ENCODE peak calls at places on chromosomes 7 and 10, in six cellular contexts. G is tibial artery, A is fibroblast of the aortic adventitia, W is PC-3, Y is uterus, C is lower lobe of right lung. J is an unnamed sample.
A peak's percentile ranks its signal among the peaks of the same experiment; 100 is the strongest.

GRCh38 chr7:2849941-2850766 is 6.0 kb upstream of the GNA12 start:
- DNase-seq in G (no peak), A (no peak), W (no peak), Y (no peak), C (no peak), J (no peak)

GRCh38 chr7:116097365-116098009 is 66.9 kb upstream of the TFEC start:
- DNase-seq in G (no peak), A (peak; percentile 73), W (peak; percentile 89), Y (no peak), C (no peak), J (no peak)

GRCh38 chr7:103660455-103661371 is 214.7 kb upstream of the SLC26A5 start:
- DNase-seq in G (no peak), A (no peak), W (peak; percentile 83), Y (no peak), C (no peak), J (no peak)

GRCh38 chr7:17134786-17135185 is 163.7 kb upstream of the AHR start:
- DNase-seq in G (no peak), A (no peak), W (no peak), Y (no peak), C (no peak), J (no peak)

GRCh38 chr7:37738338-37738737 is 54.8 kb downstream of the GPR141 start:
- DNase-seq in G (no peak), A (no peak), W (no peak), Y (no peak), C (no peak), J (no peak)

GRCh38 chr10:125107972-125108580 is 52.3 kb downstream of the CTBP2 start:
- DNase-seq in G (no peak), A (no peak), W (no peak), Y (no peak), C (no peak), J (no peak)

GRCh38 chr10:130127612-130128607 is 8.3 kb upstream of the GLRX3 start:
- DNase-seq in G (no peak), A (peak; percentile 76), W (peak; percentile 72), Y (peak; percentile 46), C (no peak), J (peak; percentile 93)

GRCh38 chr10:122911889-122912484 is 1.6 kb downstream of the FAM24A start:
- DNase-seq in G (no peak), A (peak; percentile 53), W (peak; percentile 65), Y (no peak), C (peak; percentile 45), J (peak; percentile 73)

GRCh38 chr10:132386419-132386831 is 10.6 kb upstream of the PWWP2B start:
- DNase-seq in G (peak; percentile 65), A (no peak), W (no peak), Y (peak; percentile 13), C (peak; percentile 40), J (peak; percentile 46)

GRCh38 chr7:154698726-154699291 is 304.1 kb downstream of the PAXIP1 start:
- DNase-seq in G (no peak), A (no peak), W (no peak), Y (no peak), C (no peak), J (peak; percentile 91)

GRCh38 chr7:27179030-27179429 is 4.9 kb upstream of the HOXA10 start:
- DNase-seq in G (peak; percentile 64), A (no peak), W (no peak), Y (peak; percentile 16), C (no peak), J (peak; percentile 57)

GRCh38 chr7:17298102-17298839 is at the start of gene AHR:
- DNase-seq in G (peak; percentile 96), A (peak; percentile 96), W (peak; percentile 89), Y (peak; percentile 85), C (peak; percentile 97), J (peak; percentile 92)

GRCh38 chr7:34900891-34901493 is 136.3 kb downstream of the DPY19L1 start:
- DNase-seq in G (no peak), A (peak; percentile 2), W (no peak), Y (no peak), C (no peak), J (peak; percentile 62)

GRCh38 chr7:30969604-30969970 is 5.8 kb downstream of the GHRHR start:
- DNase-seq in G (no peak), A (no peak), W (no peak), Y (no peak), C (no peak), J (no peak)

GRCh38 chr7:55185321-55185802 is 166.5 kb downstream of the EGFR start:
- DNase-seq in G (no peak), A (peak; percentile 48), W (peak; percentile 43), Y (no peak), C (no peak), J (no peak)

GRCh38 chr10:131500892-131501291 is 189.4 kb upstream of the TCERG1L start:
- DNase-seq in G (no peak), A (no peak), W (no peak), Y (no peak), C (no peak), J (no peak)

GRCh38 chr7:29265208-29265923 is 70.8 kb downstream of the CHN2 start:
- DNase-seq in G (no peak), A (peak; percentile 87), W (peak; percentile 75), Y (no peak), C (no peak), J (peak; percentile 26)

DNA sequence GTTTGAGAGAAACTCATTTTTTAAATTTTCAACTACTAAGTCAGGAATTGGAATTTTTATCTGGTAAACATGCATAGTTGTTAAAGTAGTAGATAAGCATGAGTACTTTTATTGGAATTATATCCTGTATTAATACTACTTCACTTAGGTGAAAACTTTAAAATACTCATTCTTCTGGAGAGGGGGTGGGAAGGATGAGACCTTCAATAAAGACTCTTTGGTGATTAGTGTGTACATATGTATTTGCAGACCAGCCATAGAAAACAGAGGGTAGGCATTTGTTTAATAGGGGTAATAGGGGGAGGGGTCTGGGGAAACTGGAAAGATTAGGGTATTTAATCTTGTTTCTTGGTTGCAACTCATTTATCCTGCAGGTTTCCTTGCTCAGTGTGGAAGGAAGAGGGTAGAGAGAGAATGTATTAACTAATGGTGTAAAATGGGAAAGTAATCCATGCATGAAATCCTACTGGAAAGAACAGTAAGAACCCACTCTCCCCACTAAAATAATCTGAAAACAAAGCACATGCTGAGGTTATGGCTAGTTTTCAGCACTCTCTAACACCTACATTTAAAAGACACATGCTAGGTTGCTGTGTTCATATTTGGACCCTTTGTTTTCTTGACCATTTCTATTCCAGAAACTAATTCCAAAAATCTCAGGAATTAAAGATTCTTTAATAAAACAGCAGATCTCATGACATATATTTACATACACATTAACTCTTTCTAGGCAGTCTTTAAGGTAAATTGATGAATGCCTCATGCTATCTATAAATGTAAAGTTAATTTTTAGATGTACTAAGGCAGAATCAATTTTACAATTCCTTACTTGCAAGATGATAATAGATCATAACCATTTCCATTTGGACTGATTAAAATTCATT is 6.2 kb upstream of the IGF2BP3 start:
- DNase-seq in G (no peak), A (no peak), W (no peak), Y (no peak), C (no peak), J (no peak)
- H3K4me3 ChIP-seq in G (no peak overlapping the region), A (no peak overlapping the region), W (no peak overlapping the region), Y (no peak overlapping the region), C (no peak overlapping the region), J (peak overlapping the region; percentile 1)

DNA sequence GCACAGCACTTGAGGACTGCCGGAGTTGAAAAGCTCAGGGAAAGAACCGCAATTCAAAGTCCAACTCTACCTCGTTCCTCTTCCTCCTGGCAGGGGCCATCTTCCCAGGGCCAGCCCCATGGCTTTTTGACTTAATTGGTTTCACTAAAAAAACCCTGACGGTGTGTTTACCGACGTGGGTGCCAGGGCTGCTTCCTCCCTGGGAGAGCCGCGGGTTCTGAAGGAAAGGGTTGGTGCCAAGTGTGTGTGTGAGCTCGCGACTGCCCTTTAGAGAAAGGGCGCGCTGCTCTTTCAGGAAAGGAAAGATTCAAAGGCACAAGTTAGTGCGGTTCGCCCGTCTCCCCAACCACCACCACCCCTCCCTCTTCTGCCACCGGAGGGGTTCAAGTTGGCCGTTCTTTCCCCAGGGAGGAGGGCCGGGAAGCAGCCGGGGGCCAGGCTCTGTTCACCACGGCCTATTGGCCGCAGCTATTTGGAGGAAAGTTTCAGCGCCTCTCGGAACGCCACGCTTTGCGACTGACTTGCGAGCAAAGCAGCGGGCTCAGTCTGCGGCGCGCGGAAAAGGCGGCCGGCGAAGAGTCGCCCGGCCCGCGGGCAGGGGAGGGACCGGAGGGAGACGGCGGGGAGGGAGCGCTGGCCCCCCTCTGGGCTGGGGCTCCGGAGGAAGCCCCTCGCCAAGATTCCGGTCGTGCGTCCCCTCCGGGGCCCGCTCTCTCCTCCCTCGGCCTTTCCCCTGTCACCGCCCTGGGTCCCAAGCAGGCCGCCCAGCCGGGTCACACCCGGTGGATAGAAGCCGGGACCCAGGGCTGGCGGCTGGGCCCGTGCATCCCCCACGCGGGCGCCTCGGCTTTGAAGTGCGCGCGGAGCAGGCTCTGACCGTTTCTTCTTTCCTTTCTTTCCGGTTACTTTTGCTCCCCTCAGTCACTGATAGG is 165.8 kb upstream of the PPP1R3A start:
- DNase-seq in G (no peak), A (peak; percentile 42), W (no peak), Y (peak; percentile 44), C (peak; percentile 60), J (peak; percentile 78)
- H3K4me3 ChIP-seq in G (peak overlapping the region; percentile 69), A (peak overlapping the region; percentile 33), W (no peak overlapping the region), Y (peak overlapping the region; percentile 71), C (peak overlapping the region; percentile 58), J (peak overlapping the region; percentile 62)

GRCh38 chr10:103231047-103231551 is 14.6 kb upstream of the RPEL1 start:
- DNase-seq in G (no peak), A (peak; percentile 98), W (peak; percentile 94), Y (no peak), C (no peak), J (peak; percentile 48)
- H3K4me3 ChIP-seq in G (no peak overlapping the region), A (peak overlapping the region; percentile 13), W (peak overlapping the region; percentile 22), Y (no peak overlapping the region), C (no peak overlapping the region), J (no peak overlapping the region)

GRCh38 chr10:124042656-124043309 is 50.6 kb downstream of the CHST15 start:
- DNase-seq in G (no peak), A (no peak), W (no peak), Y (no peak), C (no peak), J (no peak)

GRCh38 chr10:124045245-124045644 is 48.2 kb downstream of the CHST15 start:
- DNase-seq in G (no peak), A (no peak), W (no peak), Y (no peak), C (no peak), J (no peak)

GRCh38 chr10:124044143-124044862 is 49.1 kb downstream of the CHST15 start:
- DNase-seq in G (no peak), A (no peak), W (no peak), Y (no peak), C (no peak), J (no peak)

GRCh38 chr10:124041684-124042445 is 51.5 kb downstream of the CHST15 start:
- DNase-seq in G (no peak), A (peak; percentile 16), W (no peak), Y (no peak), C (no peak), J (no peak)

DNA sequence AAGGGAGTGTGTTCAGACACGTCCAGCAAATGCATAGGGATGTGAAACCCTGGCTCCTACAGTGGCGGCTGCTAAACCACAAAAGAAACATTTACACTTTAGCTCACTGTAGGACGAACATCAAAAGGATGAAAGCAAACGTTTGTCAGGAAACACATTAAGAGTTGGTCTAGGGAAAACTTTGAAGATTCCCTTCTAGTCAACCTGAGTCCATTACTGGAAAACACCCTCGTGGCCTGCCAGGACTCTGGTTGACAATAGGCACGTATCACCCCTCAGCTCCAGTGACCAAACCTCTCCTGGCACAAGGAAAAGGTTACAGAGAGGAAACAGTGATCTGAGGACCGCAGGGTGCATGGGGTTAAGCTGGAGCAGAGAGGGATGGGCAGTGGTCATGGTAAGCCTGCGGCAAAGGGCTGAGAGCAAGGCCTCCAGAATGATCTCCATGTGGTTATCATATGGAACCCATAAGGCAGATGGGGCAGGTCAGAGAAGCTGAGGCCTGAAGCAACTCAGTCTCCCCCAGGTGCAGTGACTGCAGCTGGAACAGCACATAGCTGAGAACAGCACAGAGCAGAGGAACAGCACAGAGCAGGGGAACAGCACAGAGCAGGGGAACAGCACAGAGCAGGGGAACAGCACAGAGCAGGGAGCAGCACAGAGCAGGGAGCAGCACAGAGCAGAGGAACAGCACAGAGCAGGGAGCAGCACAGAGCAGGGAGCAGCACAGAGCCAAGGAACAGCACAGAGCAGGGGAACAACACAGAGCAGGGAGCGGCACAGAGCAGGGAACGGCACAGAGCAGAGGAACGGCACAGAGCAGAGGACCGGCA is 49.9 kb downstream of the CHST15 start:
- DNase-seq in G (no peak), A (no peak), W (no peak), Y (no peak), C (no peak), J (no peak)
- H3K4me3 ChIP-seq in G (no peak overlapping the region), A (no peak overlapping the region), W (no peak overlapping the region), Y (no peak overlapping the region), C (no peak overlapping the region), J (no peak overlapping the region)